ENCODE peak calls at places on chromosomes 3 and 15, in four cellular contexts. W, Y, G and U are unnamed samples.

GRCh38 chr3:150238043-150238802 is 169.9 kb upstream of the TSC22D2 start:
- DNase-seq in Y (no peak), W (no peak), G (no peak), U (no peak)

GRCh38 chr3:36969540-36970432 is 23.1 kb downstream of the EPM2AIP1 start:
- DNase-seq in Y (peak; percentile 93), W (no peak), G (peak; percentile 99), U (no peak)

GRCh38 chr15:29134641-29135071 is 135.0 kb downstream of the NSMCE3 start:
- DNase-seq in Y (no peak), W (no peak), G (no peak), U (no peak)

GRCh38 chr3:167750273-167750971 is 14.9 kb downstream of the SERPINI1 start:
- DNase-seq in G (no peak), Y (no peak), W (no peak), U (no peak)

GRCh38 chr3:908839-909238 is 184.0 kb upstream of the CNTN6 start:
- DNase-seq in W (no peak), G (no peak), Y (no peak), U (no peak)

GRCh38 chr3:72629191-72629611 is 219.0 kb downstream of the SHQ1 start:
- DNase-seq in Y (no peak), G (peak; percentile 34), W (no peak), U (no peak)

GRCh38 chr3:42892169-42892568 is 13.8 kb upstream of the ZNF662 start:
- DNase-seq in W (no peak), Y (peak; percentile 11), G (no peak), U (no peak)

GRCh38 chr3:193769437-193769836 is 176.4 kb downstream of the OPA1 start:
- DNase-seq in Y (no peak), G (no peak), W (no peak), U (no peak)

GRCh38 chr3:53570086-53570485 is 75.7 kb downstream of the CACNA1D start:
- DNase-seq in W (no peak), Y (no peak), G (no peak), U (no peak)

GRCh38 chr15:100715571-100716455 is 113.4 kb downstream of the ASB7 start:
- DNase-seq in Y (no peak), G (no peak), W (no peak), U (peak; percentile 52)

GRCh38 chr3:193774916-193775285 is 181.9 kb downstream of the OPA1 start:
- DNase-seq in W (no peak), G (no peak), Y (no peak), U (no peak)

GRCh38 chr15:58222698-58223097 is 84.5 kb downstream of the AQP9 start:
- DNase-seq in W (no peak), Y (peak; percentile 37), G (peak; percentile 35), U (no peak)

GRCh38 chr3:158452324-158452723 is 118.7 kb upstream of the MLF1 start:
- DNase-seq in W (no peak), G (no peak), Y (no peak), U (no peak)

GRCh38 chr3:13896473-13897154 is 16.7 kb upstream of the WNT7A start:
- DNase-seq in W (peak; percentile 64), Y (peak; percentile 54), G (peak; percentile 83), U (peak; percentile 69)

GRCh38 chr15:72532991-72533601 is 59.0 kb downstream of the ARIH1 start:
- DNase-seq in G (peak; percentile 26), Y (no peak), W (no peak), U (no peak)

GRCh38 chr15:34334676-34335075 is 2.9 kb downstream of the SLC12A6 start:
- DNase-seq in W (no peak), G (no peak), Y (no peak), U (no peak)

GRCh38 chr15:64334530-64334929 is 21.4 kb downstream of the CSNK1G1 start:
- DNase-seq in W (no peak), G (peak; percentile 24), Y (no peak), U (no peak)

GRCh38 chr3:33358172-33358781 is 81.0 kb downstream of the FBXL2 start:
- DNase-seq in G (no peak), W (no peak), Y (no peak), U (no peak)

GRCh38 chr3:2838533-2839157 is 271.5 kb downstream of the IL5RA start:
- DNase-seq in Y (no peak), G (no peak), W (no peak), U (no peak)

GRCh38 chr3:58429657-58430056 is 4.0 kb downstream of the PDHB start:
- DNase-seq in Y (peak; percentile 74), G (no peak), W (no peak), U (no peak)

GRCh38 chr3:131033480-131034080 is 6.9 kb downstream of the NEK11 start:
- DNase-seq in W (no peak), Y (peak; percentile 55), G (peak; percentile 57), U (no peak)

GRCh38 chr15:36914466-36914865 is 185.9 kb downstream of the MEIS2 start:
- DNase-seq in Y (no peak), G (no peak), W (no peak), U (no peak)

DNA sequence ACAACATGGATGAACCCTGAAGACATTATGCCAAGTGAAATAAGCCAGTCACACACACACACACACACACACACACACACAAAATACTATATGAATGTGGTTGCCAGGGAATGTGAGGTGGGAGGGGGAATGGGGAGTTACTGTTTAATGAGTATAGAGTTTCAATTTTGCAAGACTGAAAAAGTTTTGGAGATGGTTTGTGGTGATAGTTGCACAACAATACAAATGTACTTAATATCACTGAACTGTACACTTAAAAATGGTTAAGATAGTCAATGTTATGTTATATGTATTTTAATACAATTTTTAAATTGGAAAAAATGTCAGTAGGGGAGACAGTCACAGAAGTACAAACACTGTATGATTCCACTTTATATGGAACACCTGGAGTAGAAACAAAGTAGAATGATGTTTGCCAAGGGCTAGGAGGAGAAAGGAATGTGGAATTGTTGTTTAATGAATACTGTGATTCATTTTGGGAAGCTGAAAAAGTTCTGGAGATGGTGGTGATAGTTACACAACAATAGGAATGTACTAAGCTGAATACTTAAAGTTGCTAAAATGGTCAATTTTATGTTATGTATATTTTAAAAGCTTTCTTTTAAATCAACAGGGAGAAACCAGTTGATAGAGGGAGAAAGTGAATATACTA is 76.6 kb downstream of the RPL39L start:
- DNase-seq in W (no peak), G (no peak), Y (peak; percentile 78), U (no peak)
- TF ChIP-seq POLR2A in W (no peak), G (no peak), Y (no peak), U (no peak)

GRCh38 chr3:184598220-184598927 is 36.8 kb downstream of the EPHB3 start:
- DNase-seq in G (no peak), Y (no peak), W (no peak), U (no peak)
- H3K27ac ChIP-seq in G (no peak overlapping the region), Y (no peak overlapping the region), W (no peak overlapping the region), U (peak overlapping the region; percentile 92)

GRCh38 chr3:134353171-134353825 is 20.9 kb downstream of the AMOTL2 start:
- DNase-seq in W (no peak), Y (no peak), G (no peak), U (no peak)
- H3K4me1 ChIP-seq in W (peaks cover 3% of the 10 kb centered on the region), Y (peaks cover 32% of the 10 kb centered on the region), G (no peaks in the 10 kb centered on the region), U (peaks cover 31% of the 10 kb centered on the region)

DNA sequence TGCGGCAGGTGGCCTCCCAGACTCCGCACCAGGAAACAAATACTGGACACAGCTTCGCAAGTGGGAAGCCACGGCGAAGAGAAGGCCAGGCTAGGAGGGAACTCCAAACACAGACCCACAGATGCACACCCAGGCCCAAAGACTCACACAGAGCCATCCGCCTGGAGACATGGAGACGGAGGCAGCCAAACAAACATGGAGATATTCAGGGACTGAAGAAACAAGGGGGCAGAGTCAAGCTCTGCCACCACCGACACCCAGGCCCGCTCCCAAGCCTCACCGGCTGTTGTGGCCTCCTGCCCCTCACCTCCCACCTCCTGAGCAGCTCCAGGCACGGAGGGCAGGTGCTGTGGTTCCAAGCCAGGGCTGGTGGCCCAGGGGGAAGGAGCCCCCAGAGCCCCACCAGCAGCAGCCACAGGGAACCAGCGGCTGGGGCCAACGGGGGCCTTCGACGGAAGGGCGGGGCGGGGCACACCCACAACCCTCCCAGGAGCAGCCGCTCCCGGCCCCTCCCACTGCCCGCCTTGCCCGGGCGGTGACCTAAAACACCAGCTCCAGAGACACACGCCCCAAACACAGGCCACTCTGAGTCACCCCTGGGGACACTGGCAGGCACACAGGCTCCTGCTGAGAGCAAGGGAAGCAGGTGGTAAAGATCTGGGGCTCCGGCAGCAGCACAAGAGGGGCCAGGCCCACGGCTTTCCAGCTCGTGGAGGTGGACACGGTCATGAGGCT is 31.9 kb downstream of the TNK2 start:
- DNase-seq in W (no peak), G (peak; percentile 96), Y (no peak), U (no peak)
- TF ChIP-seq POLR2A in W (no peak), G (peak; percentile 54), Y (no peak), U (no peak)

DNA sequence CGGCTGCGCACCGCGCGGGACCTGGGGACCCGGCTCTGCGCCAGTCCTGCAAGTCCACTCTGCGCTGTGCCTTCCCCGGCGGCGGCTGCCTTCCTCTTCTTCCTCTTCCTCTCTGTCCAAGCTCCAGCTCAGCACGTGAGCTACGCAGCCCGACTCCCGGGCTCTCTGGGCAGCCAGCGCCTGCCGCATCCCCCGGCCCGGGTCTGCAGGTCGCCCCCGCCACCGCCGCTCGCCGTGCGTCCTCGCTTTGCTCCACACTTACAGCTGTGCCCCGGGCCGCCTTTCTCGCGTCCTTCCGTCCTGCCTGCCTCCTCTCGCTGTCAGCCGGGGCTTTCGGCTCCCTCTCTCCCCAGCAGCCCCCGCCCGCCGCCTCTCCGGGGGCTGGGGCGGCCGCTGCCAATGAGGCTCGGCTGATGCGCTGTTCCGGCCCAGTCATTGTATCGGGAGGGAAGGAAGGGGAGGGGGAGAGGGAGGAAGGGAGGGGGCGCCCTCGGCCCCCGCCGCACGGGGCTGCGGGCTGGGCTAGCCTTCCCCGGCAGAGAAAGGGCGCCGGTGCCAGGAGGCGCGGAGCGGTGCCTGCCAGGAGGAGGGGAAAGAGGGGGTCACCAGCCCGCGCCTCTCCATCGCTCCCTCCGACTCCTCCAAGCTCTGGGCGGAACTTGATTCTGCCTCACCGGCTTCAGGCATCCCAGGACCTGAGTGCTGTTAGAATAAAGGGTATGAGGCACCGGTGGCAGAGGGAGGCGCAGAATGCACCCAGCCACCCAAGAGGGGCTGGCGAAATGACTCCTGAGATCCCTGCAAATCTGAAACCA is 156.6 kb upstream of the FRMD4B start:
- DNase-seq in Y (no peak), W (no peak), G (no peak), U (no peak)
- H3K27ac ChIP-seq in Y (no peak overlapping the region), W (no peak overlapping the region), G (no peak overlapping the region), U (peak overlapping the region; percentile 33)

GRCh38 chr3:183377307-183377959 is 51.0 kb downstream of the MCF2L2 start:
- DNase-seq in Y (no peak), W (no peak), G (no peak), U (no peak)

GRCh38 chr3:183378008-183378407 is 50.4 kb downstream of the MCF2L2 start:
- DNase-seq in G (no peak), Y (no peak), W (no peak), U (no peak)

GRCh38 chr3:183375787-183376186 is 52.6 kb downstream of the MCF2L2 start:
- DNase-seq in W (no peak), G (no peak), Y (no peak), U (no peak)

GRCh38 chr3:183372911-183373310 is 55.5 kb downstream of the MCF2L2 start:
- DNase-seq in W (no peak), G (no peak), Y (no peak), U (no peak)

GRCh38 chr3:183375337-183375736 is 53.1 kb downstream of the MCF2L2 start:
- DNase-seq in G (no peak), Y (peak; percentile 47), W (no peak), U (no peak)
- H3K4me1 ChIP-seq in G (peaks cover 16% of the 10 kb centered on the region), Y (peaks cover 3% of the 10 kb centered on the region), W (no peaks in the 10 kb centered on the region), U (no peaks in the 10 kb centered on the region)